ENCODE peak calls at places on chromosomes 13 and 19, in six cellular contexts. One of them, this sample, is unnamed.

GRCh38 chr13:27170521-27171243 is 929 bp downstream of the USP12 start:
- DNase-seq in T-helper 1 cell: peak
- DNase-seq in ELR: peak
- DNase-seq in AG09319: no peak
- DNase-seq in fibroblast of lung: no peak
- DNase-seq in HuH-7.5: peak
- DNase-seq in this sample: peak

GRCh38 chr19:2253106-2254051 is 2.8 kb downstream of the JSRP1 start:
- DNase-seq in T-helper 1 cell: no peak
- DNase-seq in ELR: no peak
- DNase-seq in AG09319: no peak
- DNase-seq in fibroblast of lung: no peak
- DNase-seq in HuH-7.5: peak
- DNase-seq in this sample: peak

GRCh38 chr13:23050126-23050525 is 130.7 kb upstream of the SGCG start:
- DNase-seq in T-helper 1 cell: no peak
- DNase-seq in ELR: no peak
- DNase-seq in AG09319: no peak
- DNase-seq in fibroblast of lung: no peak
- DNase-seq in HuH-7.5: no peak
- DNase-seq in this sample: no peak

GRCh38 chr13:40464349-40464748 is 202.1 kb downstream of the FOXO1 start:
- DNase-seq in T-helper 1 cell: no peak
- DNase-seq in ELR: no peak
- DNase-seq in AG09319: no peak
- DNase-seq in fibroblast of lung: no peak
- DNase-seq in HuH-7.5: no peak
- DNase-seq in this sample: no peak

GRCh38 chr19:8578642-8579265 is 1.5 kb upstream of the MYO1F start:
- DNase-seq in T-helper 1 cell: peak
- DNase-seq in ELR: peak
- DNase-seq in AG09319: no peak
- DNase-seq in fibroblast of lung: peak
- DNase-seq in HuH-7.5: peak
- DNase-seq in this sample: peak

GRCh38 chr19:3690551-3691371 is 9.5 kb downstream of the PIP5K1C start:
- DNase-seq in T-helper 1 cell: no peak
- DNase-seq in ELR: no peak
- DNase-seq in AG09319: no peak
- DNase-seq in fibroblast of lung: no peak
- DNase-seq in HuH-7.5: no peak
- DNase-seq in this sample: no peak

GRCh38 chr19:47022541-47023447 is 3.2 kb downstream of the NPAS1 start:
- DNase-seq in T-helper 1 cell: no peak
- DNase-seq in ELR: no peak
- DNase-seq in AG09319: no peak
- DNase-seq in fibroblast of lung: no peak
- DNase-seq in HuH-7.5: no peak
- DNase-seq in this sample: no peak

GRCh38 chr19:7216373-7216902 is 77.8 kb downstream of the INSR start:
- DNase-seq in T-helper 1 cell: no peak
- DNase-seq in ELR: no peak
- DNase-seq in AG09319: no peak
- DNase-seq in fibroblast of lung: no peak
- DNase-seq in HuH-7.5: no peak
- DNase-seq in this sample: no peak